ENCODE peak calls at places on chromosome X, in six cellular contexts. B, L, I, K, V and G are unnamed samples.

GRCh38 chrX:103686199-103687072 is at the start of gene MORF4L2:
- ATAC-seq in B (peak; percentile 94), K (peak; percentile 92), L (peak; percentile 92), V (peak; percentile 91), I (peak; percentile 93), G (peak; percentile 92)

GRCh38 chrX:9465380-9466114 is 689 bp downstream of the TBL1X start:
- ATAC-seq in B (peak; percentile 17), I (peak; percentile 24), L (peak; percentile 10), V (peak; percentile 32), K (peak; percentile 12), G (no peak)

GRCh38 chrX:152817082-152817744 is 13.3 kb downstream of the CETN2 start:
- ATAC-seq in I (no peak), V (peak; percentile 55), K (peak; percentile 93), L (peak; percentile 42), B (peak; percentile 85), G (no peak)

GRCh38 chrX:10120828-10121227 is 35.9 kb upstream of the CLCN4 start:
- ATAC-seq in K (no peak), V (no peak), L (no peak), I (no peak), B (no peak), G (no peak)

GRCh38 chrX:74451450-74452198 is 30.3 kb downstream of the SLC16A2 start:
- ATAC-seq in I (no peak), L (no peak), V (no peak), B (no peak), K (no peak), G (no peak)

GRCh38 chrX:9352683-9353430 is 112.0 kb upstream of the TBL1X start:
- ATAC-seq in V (peak; percentile 87), K (peak; percentile 88), B (no peak), I (peak; percentile 65), L (peak; percentile 41), G (peak; percentile 48)

GRCh38 chrX:16392597-16392996 is 225.3 kb downstream of the MAGEB17 start:
- ATAC-seq in V (no peak), L (no peak), B (no peak), K (no peak), I (no peak), G (no peak)

GRCh38 chrX:50881028-50881427 is 29.5 kb upstream of the BMP15 start:
- ATAC-seq in V (no peak), B (no peak), I (no peak), L (no peak), K (no peak), G (no peak)

GRCh38 chrX:1516596-1517104 is 20.3 kb downstream of the P2RY8 start:
- ATAC-seq in B (peak; percentile 57), L (no peak), I (no peak), K (no peak), V (no peak), G (no peak)

GRCh38 chrX:32985544-32985943 is 225.8 kb downstream of the DMD start:
- ATAC-seq in K (no peak), L (no peak), B (no peak), V (no peak), I (no peak), G (no peak)
- TF ChIP-seq EP300 in K (no peak), L (no peak), B (no peak), V (no peak), I (no peak), G (no peak)

DNA sequence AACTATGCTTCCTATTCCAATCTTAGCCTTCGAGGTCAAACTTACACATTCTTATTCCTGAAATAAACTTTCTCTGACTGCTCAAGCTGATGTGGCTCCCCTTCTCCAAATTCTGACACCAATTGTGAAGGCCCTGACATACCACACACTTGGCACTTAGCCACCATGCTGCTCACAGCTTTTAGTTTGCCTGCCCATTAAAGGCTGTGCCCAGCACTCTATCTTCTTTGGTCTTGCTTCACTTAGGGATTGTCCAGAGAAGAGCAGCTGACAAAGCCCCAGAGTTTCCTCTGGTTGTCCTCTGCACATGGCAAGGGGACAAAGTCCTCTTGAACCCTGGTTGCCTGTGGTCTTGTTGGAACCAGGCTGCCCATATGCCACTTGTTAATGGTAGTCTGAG is 126.1 kb downstream of the ARHGEF9 start:
- ATAC-seq in K (no peak), I (no peak), L (no peak), V (no peak), B (no peak), G (no peak)
- H3K27ac ChIP-seq in K (no peak overlapping the region), I (no peak overlapping the region), L (no peak overlapping the region), V (no peak overlapping the region), B (no peak overlapping the region), G (no peak overlapping the region)

DNA sequence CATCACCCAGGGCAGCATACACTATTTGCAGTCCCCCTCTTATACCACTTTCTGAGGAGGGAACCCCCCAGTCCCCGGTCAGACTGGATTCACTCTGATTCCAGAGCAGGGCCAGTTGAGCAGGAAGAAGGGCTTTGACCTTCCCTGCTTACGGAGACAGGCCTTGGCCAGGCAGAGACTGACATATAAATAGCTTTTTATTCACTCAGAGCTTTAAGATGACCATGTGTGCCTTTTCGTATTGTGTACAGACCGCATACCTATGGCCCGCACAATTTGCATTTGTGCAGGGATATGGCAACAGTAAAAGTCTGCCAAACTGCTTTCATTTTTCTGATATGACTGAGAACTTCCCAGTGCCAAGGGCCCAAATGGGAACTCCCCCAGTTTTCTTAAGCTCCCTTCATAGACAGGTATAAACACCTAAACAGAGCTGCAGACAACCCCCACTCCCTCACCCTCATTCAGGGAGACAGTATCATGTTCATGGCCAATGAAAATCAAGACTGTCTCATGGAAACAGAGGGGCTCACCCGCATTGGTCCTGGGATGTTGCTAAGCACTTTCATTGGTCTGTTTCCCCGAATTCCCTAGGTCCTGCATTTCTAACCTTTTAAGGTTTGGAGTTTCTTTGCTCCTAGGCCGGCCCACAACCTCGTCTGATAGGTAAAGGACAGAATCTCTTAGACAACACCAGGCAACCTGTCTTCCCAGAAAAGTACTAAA is 86.0 kb downstream of the RTL5 start:
- ATAC-seq in B (peak; percentile 76), V (no peak), I (no peak), K (no peak), L (no peak), G (peak; percentile 71)
- TF ChIP-seq EP300 in B (no peak), V (no peak), I (no peak), K (no peak), L (no peak), G (no peak)

DNA sequence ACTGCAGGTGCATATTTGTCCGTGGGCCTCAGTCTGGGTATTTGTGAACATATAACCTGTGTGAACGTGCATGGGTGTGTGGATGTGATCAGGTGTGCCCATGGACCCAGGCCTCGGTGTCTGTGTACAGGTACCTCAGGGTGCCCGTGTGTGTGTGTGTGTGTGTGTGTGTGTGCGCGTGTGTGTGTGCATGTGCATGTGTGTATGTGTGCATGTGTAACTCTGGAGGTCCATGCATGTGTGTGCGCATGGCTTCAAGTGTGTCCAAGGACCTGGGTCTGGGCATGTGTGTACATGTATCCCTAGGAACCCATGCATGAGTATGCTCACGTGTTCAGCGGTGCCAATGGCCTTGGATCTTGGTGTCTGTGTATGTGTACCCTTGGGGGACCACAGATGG is 15.8 kb downstream of the FTSJ1 start:
- ATAC-seq in L (no peak), K (no peak), V (no peak), B (no peak), I (no peak), G (no peak)
- H3K27ac ChIP-seq in L (no peak overlapping the region), K (peak overlapping the region; percentile 12), V (no peak overlapping the region), B (peak overlapping the region; percentile 70), I (no peak overlapping the region), G (no peak overlapping the region)

GRCh38 chrX:110944323-110944761 is 148.7 kb upstream of the CHRDL1 start:
- ATAC-seq in I (no peak), K (no peak), V (no peak), L (no peak), B (no peak), G (no peak)
- TF ChIP-seq EP300 in I (no peak), K (no peak), V (no peak), L (no peak), B (no peak), G (no peak)

DNA sequence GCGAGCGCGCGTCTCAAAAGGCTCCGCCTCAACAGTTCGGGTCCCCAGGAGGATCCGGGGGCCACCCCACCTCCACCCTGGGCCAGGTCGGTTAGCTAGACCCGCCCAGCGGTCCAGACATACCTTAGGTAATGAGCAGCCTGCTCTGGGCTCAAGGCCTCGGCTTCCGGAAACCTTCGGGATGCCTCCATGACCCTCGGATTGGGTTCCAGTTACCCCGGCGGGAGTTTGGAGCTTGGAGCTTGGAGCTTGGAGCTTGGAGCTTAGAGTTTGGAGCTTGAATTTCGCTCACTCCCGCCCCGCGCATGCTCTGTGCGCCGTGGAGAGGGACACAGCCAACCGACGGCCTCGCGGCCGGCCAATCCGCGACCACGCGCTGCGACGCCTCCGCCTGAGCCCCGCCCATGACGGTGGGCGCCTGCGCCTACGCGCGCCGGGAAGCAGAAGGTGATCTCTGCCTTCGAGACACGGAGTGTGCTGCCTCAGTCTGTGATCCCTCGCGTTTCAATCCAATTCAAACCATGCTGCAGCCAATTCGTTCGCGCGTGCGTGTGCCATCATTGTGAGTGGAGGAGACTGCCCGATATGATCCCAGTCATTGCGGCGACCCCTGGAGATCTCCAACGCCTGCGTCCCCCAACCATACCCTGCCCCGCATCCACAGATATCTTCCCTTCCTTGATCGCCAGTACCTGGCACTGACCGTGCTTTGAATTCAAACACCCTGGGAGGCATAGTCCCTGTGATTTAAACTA is at the start of gene ERCC6L:
- ATAC-seq in V (peak; percentile 99), L (peak; percentile 98), B (peak; percentile 98), I (peak; percentile 100), K (peak; percentile 93), G (peak; percentile 97)
- H3K27ac ChIP-seq in V (no peak within 1 kb of the TSS), L (peak within 1 kb of the TSS; percentile 65), B (peak within 1 kb of the TSS; percentile 87), I (peak within 1 kb of the TSS; percentile 54), K (peak within 1 kb of the TSS; percentile 82), G (no peak within 1 kb of the TSS)